ENCODE peak calls at places on chromosomes 1 and 21, in five cellular contexts. N, W, G, C and Y are unnamed samples.

GRCh38 chr1:113930499-113931161 is 1.5 kb downstream of the HIPK1 start:
- DNase-seq in C (no peak), N (no peak), W (no peak), G (peak), Y (peak)

GRCh38 chr1:163970699-163971098 is 588.3 kb upstream of the PBX1 start:
- DNase-seq in C (no peak), N (no peak), G (no peak), W (no peak), Y (no peak)

GRCh38 chr1:62295921-62296451 is 23.2 kb downstream of the KANK4 start:
- DNase-seq in G (no peak), W (no peak), C (no peak), N (no peak), Y (no peak)

GRCh38 chr21:28018741-28019669 is 973.7 kb downstream of the LTN1 start:
- DNase-seq in W (no peak), N (no peak), C (no peak), G (peak), Y (no peak)

GRCh38 chr1:113684153-113684541 is 75.1 kb downstream of the PHTF1 start:
- DNase-seq in N (no peak), W (no peak), C (no peak), G (no peak), Y (no peak)

GRCh38 chr1:2438038-2438437 is 25.7 kb upstream of the PEX10 start:
- DNase-seq in G (no peak), C (no peak), N (no peak), W (no peak), Y (no peak)

GRCh38 chr1:171292799-171293198 is 21.2 kb upstream of the FMO4 start:
- DNase-seq in G (no peak), C (no peak), N (no peak), W (no peak), Y (no peak)

GRCh38 chr21:14862794-14863720 is 201.7 kb downstream of the NRIP1 start:
- DNase-seq in G (peak), C (no peak), W (no peak), N (no peak), Y (peak)

GRCh38 chr1:49358036-49358435 is 581.3 kb upstream of the BEND5 start:
- DNase-seq in C (no peak), N (no peak), W (no peak), G (no peak), Y (no peak)

GRCh38 chr1:20602851-20603450 is 14.1 kb downstream of the CDA start:
- DNase-seq in C (no peak), W (no peak), N (no peak), G (no peak), Y (no peak)

GRCh38 chr1:4027492-4028138 is 127.5 kb upstream of the C1orf174 start:
- DNase-seq in W (no peak), G (peak), C (no peak), N (no peak), Y (peak)

GRCh38 chr1:201531551-201532425 is 7.1 kb upstream of the NAV1 start:
- DNase-seq in G (no peak), N (no peak), W (no peak), C (no peak), Y (no peak)

GRCh38 chr1:234842726-234843641 is 233.0 kb upstream of the IRF2BP2 start:
- DNase-seq in N (no peak), W (no peak), C (no peak), G (peak), Y (peak)
- TF ChIP-seq CTCF in N (no peak), W (no peak), C (no peak), G (peak), Y (no peak)

GRCh38 chr1:204260601-204261197 is 46.9 kb upstream of the GOLT1A start:
- DNase-seq in W (no peak), G (no peak), N (no peak), C (no peak), Y (no peak)

GRCh38 chr1:204261746-204262505 is 48.1 kb upstream of the GOLT1A start:
- DNase-seq in G (no peak), N (no peak), W (no peak), C (no peak), Y (no peak)

GRCh38 chr1:204259782-204260181 is 46.0 kb upstream of the GOLT1A start:
- DNase-seq in C (no peak), G (no peak), N (no peak), W (no peak), Y (no peak)

GRCh38 chr1:204262506-204263239 is 48.9 kb upstream of the GOLT1A start:
- DNase-seq in W (no peak), N (no peak), G (no peak), C (no peak), Y (no peak)

GRCh38 chr1:204261266-204261665 is 47.5 kb upstream of the GOLT1A start:
- DNase-seq in G (no peak), W (no peak), C (no peak), N (no peak), Y (no peak)
- TF ChIP-seq CTCF in G (no peak), W (no peak), C (no peak), N (no peak), Y (no peak)

GRCh38 chr1:33147997-33148314 is 33.9 kb downstream of the TRIM62 start:
- DNase-seq in W (no peak), C (no peak), N (no peak), G (no peak), Y (peak)
- TF ChIP-seq CTCF in W (no peak), C (peak), N (peak), G (peak), Y (peak)

DNA sequence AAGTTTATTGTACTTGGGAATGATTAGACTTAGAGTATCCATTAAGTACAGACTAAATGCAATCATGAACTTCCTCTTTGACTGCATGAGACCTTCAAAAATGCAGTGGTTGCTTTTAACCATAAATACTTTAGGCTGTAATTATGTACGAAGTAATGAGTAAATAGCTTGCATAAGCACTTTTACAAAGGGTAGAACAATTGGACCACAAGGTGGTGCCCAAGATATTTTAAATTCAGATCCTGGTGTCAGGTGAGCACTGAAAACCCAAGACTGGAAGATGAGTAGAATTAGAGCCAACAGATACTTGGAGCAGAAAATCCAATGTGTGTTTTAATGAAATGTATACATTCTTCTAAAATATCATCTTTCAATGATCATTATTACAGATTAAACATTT is 43.4 kb upstream of the RHOU start:
- DNase-seq in G (peak), W (no peak), N (no peak), C (no peak), Y (peak)
- TF ChIP-seq CTCF in G (peak), W (peak), N (peak), C (peak), Y (peak)

DNA sequence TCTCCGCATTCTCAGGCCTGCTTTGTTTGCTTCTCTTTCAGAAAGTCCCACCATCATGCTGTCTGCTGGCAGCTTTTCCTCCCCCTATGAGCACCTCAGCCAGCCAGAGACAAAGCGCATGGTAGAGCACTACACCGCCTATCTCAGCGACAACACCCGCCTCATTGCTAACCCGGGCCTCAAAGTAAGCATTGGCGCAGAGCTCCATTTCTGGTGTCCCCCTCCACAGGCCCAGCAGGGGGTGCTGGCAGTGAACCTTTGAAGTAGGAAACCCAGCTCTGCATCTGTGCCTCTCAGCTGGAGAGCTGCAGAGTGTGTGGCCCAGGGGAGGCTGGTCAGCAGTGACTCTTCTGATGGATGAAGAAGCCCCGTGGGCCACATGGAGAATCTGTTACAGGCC is 81.2 kb upstream of the RAVER2 start:
- DNase-seq in G (peak), W (no peak), C (no peak), N (no peak), Y (peak)
- TF ChIP-seq CTCF in G (peak), W (no peak), C (peak), N (no peak), Y (peak)